ENCODE peak calls at places on chromosomes 3 and 15, in four cellular contexts. N is Peyer's patch, L is breast epithelium, U is sigmoid colon. Z is an unnamed sample.

GRCh38 chr3:4994823-4995499 is 15.7 kb downstream of the BHLHE40 start:
- DNase-seq in N (no peak), L (peak; percentile 75), U (peak; percentile 90), Z (no peak)

GRCh38 chr3:184336484-184337230 is 743 bp upstream of the FAM131A start:
- DNase-seq in N (no peak), L (no peak), U (peak; percentile 74), Z (no peak)

GRCh38 chr3:42214565-42215283 is 51.3 kb downstream of the CCK start:
- DNase-seq in N (no peak), L (no peak), U (no peak), Z (no peak)

GRCh38 chr15:95894407-95894956 is 436.0 kb upstream of the NR2F2 start:
- DNase-seq in N (no peak), L (no peak), U (no peak), Z (no peak)

GRCh38 chr15:40828447-40829036 is at the start of gene PPP1R14D:
- DNase-seq in N (no peak), L (peak; percentile 9), U (no peak), Z (no peak)

GRCh38 chr3:52119826-52120225 is 34.4 kb downstream of the POC1A start:
- DNase-seq in N (no peak), L (no peak), U (peak; percentile 64), Z (peak; percentile 37)

GRCh38 chr3:45417949-45418847 is 29.8 kb downstream of the LARS2 start:
- DNase-seq in N (no peak), L (peak; percentile 55), U (no peak), Z (no peak)

GRCh38 chr15:66167854-66168253 is 85.7 kb downstream of the MEGF11 start:
- DNase-seq in N (no peak), L (no peak), U (no peak), Z (no peak)

GRCh38 chr3:123089611-123090301 is 22.9 kb downstream of the PDIA5 start:
- DNase-seq in N (no peak), L (no peak), U (peak; percentile 86), Z (peak; percentile 70)

GRCh38 chr3:55746808-55747413 is 259.8 kb upstream of the WNT5A start:
- DNase-seq in N (no peak), L (no peak), U (no peak), Z (no peak)

GRCh38 chr15:89978914-89979313 is 22.2 kb upstream of the ZNF710 start:
- DNase-seq in N (no peak), L (no peak), U (peak; percentile 45), Z (no peak)

GRCh38 chr3:72080101-72080500 is 295.2 kb upstream of the PROK2 start:
- DNase-seq in N (no peak), L (no peak), U (no peak), Z (no peak)

GRCh38 chr3:170277833-170278586 is 55.8 kb downstream of the PRKCI start:
- DNase-seq in N (no peak), L (no peak), U (no peak), Z (no peak)

GRCh38 chr3:11236588-11237461 is 35.4 kb upstream of the ATG7 start:
- DNase-seq in N (peak; percentile 77), L (peak; percentile 65), U (no peak), Z (peak; percentile 77)

GRCh38 chr15:42402806-42403205 is 43.5 kb downstream of the CAPN3 start:
- DNase-seq in N (no peak), L (no peak), U (no peak), Z (no peak)

GRCh38 chr3:110533089-110533488 is 538.5 kb upstream of the NECTIN3 start:
- DNase-seq in N (no peak), L (no peak), U (no peak), Z (no peak)

GRCh38 chr15:96053039-96054021 is 277.2 kb upstream of the NR2F2 start:
- DNase-seq in N (no peak), L (peak; percentile 59), U (peak; percentile 60), Z (peak; percentile 70)

GRCh38 chr3:170594528-170594927 is 8.7 kb upstream of the SLC7A14 start:
- DNase-seq in N (no peak), L (no peak), U (no peak), Z (no peak)

GRCh38 chr3:54133196-54133595 is 10.8 kb downstream of the CACNA2D3 start:
- DNase-seq in N (no peak), L (no peak), U (no peak), Z (no peak)

GRCh38 chr3:173663664-173664063 is 266.1 kb downstream of the NLGN1 start:
- DNase-seq in N (no peak), L (no peak), U (no peak), Z (no peak)

GRCh38 chr3:153744884-153745283 is 376.3 kb upstream of the ARHGEF26 start:
- DNase-seq in N (no peak), L (no peak), U (no peak), Z (no peak)

GRCh38 chr15:87349181-87349580 is 907.4 kb downstream of the NTRK3 start:
- DNase-seq in N (no peak), L (no peak), U (no peak), Z (no peak)

GRCh38 chr3:154193174-154193573 is 72.0 kb downstream of the ARHGEF26 start:
- DNase-seq in N (no peak), L (no peak), U (no peak), Z (no peak)

GRCh38 chr3:182567666-182568065 is 225.6 kb upstream of the ATP11B start:
- DNase-seq in N (no peak), L (no peak), U (no peak), Z (no peak)

GRCh38 chr3:65126527-65127440 is 439.0 kb upstream of the ADAMTS9 start:
- DNase-seq in N (no peak), L (no peak), U (no peak), Z (no peak)

GRCh38 chr3:55341502-55342031 is 145.5 kb downstream of the WNT5A start:
- DNase-seq in N (no peak), L (no peak), U (no peak), Z (no peak)

GRCh38 chr3:14133876-14134275 is 9.0 kb downstream of the TMEM43 start:
- DNase-seq in N (no peak), L (no peak), U (no peak), Z (no peak)

GRCh38 chr3:43785551-43785950 is 94.8 kb downstream of the ABHD5 start:
- DNase-seq in N (no peak), L (no peak), U (no peak), Z (no peak)

GRCh38 chr3:155744091-155744625 is 713 bp downstream of the PLCH1 start:
- DNase-seq in N (no peak), L (no peak), U (no peak), Z (peak; percentile 80)

GRCh38 chr3:33113772-33114621 is at the start of gene CRTAP:
- DNase-seq in N (peak; percentile 94), L (peak; percentile 89), U (peak; percentile 99), Z (peak; percentile 98)

GRCh38 chr15:83571820-83572707 is 81.9 kb upstream of the ADAMTSL3 start:
- DNase-seq in N (no peak), L (no peak), U (no peak), Z (no peak)

GRCh38 chr3:56467801-56468183 is 475 bp downstream of the ERC2 start:
- DNase-seq in N (no peak), L (no peak), U (no peak), Z (no peak)

DNA sequence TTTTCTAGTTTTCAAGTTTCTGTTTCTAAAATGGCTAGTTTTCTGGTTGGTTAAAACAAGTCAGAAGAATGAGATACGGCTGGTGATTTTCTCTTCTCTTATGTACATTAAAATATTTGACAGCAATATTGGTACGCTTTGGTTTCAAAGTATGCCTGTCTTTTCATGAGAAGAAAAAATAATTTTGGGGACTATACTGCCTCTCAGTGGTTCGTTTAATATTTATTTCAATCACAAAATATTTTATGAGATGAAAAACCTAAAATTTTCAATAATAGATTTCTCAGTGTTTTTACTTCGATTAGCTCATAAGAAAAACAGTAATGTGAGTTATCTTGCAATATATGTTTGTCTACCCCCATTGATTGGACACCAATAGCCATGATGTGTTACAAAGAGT is 72.8 kb upstream of the AADACL2 start:
- DNase-seq in N (no peak), L (no peak), U (no peak), Z (no peak)
- TF ChIP-seq CTCF in N (no peak), L (peak; percentile 27), U (no peak), Z (no peak)

GRCh38 chr3:19543212-19543841 is 390.7 kb downstream of the EFHB start:
- DNase-seq in N (no peak), L (no peak), U (no peak), Z (no peak)

DNA sequence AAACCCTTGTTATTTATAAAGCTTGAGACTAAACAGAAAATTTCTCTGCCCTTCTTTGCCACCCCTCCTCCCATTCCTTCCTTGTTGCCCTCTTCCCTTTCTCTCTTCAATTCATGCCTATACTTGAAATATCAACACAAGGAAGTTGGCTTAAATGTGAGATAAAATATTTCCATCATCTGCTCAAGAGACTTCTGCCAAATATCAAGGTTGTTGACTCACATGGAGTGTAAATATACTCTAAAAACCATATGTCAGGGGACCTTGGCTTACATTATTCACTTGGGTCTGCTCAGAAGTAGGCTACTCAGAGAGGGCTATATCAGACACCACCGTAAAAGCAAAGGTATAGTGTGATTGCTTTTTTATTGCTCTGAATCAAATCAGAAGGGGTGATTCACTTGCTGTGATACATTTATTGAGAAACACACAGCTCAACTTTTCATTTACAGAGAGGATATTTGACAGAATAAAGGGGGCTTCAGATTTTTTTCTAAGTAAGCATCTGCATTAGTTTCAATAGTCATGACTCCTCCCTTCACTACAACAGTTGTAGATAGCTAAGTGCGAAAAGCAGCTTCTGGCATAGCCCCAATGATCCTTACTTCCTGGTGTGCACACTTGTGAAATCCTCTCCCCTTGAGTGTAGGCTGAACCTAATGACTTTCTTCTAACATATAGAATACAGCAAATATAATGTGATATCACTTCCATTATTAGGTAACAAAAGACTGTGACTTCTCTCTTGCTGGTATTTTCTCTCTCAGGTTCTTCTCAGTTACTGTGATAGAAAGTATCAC is 386.2 kb downstream of the EFHB start:
- DNase-seq in N (no peak), L (no peak), U (no peak), Z (no peak)
- H3K27ac ChIP-seq in N (no peak overlapping the region), L (no peak overlapping the region), U (no peak overlapping the region), Z (no peak overlapping the region)

DNA sequence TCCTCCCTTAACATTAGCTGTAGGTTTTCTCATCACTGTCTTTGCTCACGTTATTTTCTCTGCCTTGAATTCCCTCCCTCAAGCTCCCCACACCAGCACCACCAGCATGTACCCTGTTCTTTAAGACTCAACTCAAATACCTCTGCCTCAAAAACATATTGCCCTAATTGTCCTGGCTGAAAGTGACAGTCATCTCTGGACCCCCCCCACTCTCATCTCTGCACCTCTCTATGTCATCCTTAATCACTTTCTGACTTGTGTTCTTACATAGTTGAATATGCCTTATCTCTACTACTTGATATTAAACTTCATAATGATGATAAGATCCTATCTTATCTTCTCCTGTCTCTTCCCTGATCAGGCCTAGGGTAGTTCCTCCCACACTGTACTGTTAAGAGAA is 345.2 kb upstream of the TPRG1 start:
- DNase-seq in N (no peak), L (no peak), U (no peak), Z (no peak)
- TF ChIP-seq CTCF in N (no peak), L (no peak), U (no peak), Z (no peak)

DNA sequence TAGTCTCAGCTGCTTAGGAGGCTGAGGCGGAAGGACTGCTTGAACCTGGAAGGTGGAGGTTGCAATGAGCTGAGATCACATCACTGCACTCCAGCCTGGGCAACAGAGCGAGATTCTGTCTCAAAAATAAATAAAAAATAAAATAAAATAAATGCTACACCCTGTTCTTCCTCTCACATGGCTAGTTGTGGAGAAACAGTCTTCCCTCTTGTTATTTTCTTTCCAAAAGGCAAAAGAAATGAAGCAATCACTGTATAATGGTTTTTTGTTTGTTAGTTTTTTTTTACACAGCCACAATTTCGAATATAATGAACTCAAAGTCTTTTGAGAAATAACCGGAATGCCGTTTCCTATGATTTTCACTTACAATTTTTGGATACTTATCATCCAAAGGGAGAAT is 4.9 kb upstream of the FRMD4B start:
- DNase-seq in N (no peak), L (no peak), U (no peak), Z (no peak)
- H3K27ac ChIP-seq in N (no peak overlapping the region), L (no peak overlapping the region), U (no peak overlapping the region), Z (no peak overlapping the region)